ENCODE peak calls at places on chromosomes 5 and 9, in six cellular contexts. F is SK-N-SH, S is HepG2, T is H1, V is K562, Q is GM12892. G is an unnamed sample.

GRCh38 chr5:148152785-148153184 is 15.6 kb upstream of the SPINK14 start:
- DNase-seq in F (no peak), S (no peak), T (no peak), V (no peak), Q (no peak), G (no peak)

GRCh38 chr5:2205185-2205585 is 322.5 kb upstream of the IRX4 start:
- DNase-seq in F (no peak), S (no peak), T (no peak), V (no peak), Q (no peak), G (no peak)

GRCh38 chr9:76655970-76656369 is 108.3 kb upstream of the PCA3 start:
- DNase-seq in F (no peak), S (no peak), T (no peak), V (no peak), Q (no peak), G (no peak)

GRCh38 chr9:93533863-93534262 is 42.5 kb upstream of the PHF2 start:
- DNase-seq in F (no peak), S (no peak), T (no peak), V (no peak), Q (no peak), G (no peak)

GRCh38 chr9:16642421-16643109 is 227.9 kb downstream of the BNC2 start:
- DNase-seq in F (no peak), S (no peak), T (no peak), V (no peak), Q (no peak), G (no peak)

GRCh38 chr5:161549106-161549505 is 2.6 kb upstream of the GABRB2 start:
- DNase-seq in F (no peak), S (no peak), T (no peak), V (no peak), Q (no peak), G (no peak)

GRCh38 chr9:4365055-4365454 is 65.2 kb upstream of the GLIS3 start:
- DNase-seq in F (no peak), S (no peak), T (no peak), V (no peak), Q (no peak), G (no peak)

GRCh38 chr5:75756991-75757390 is 39.8 kb upstream of the POC5 start:
- DNase-seq in F (no peak), S (no peak), T (no peak), V (no peak), Q (no peak), G (no peak)

GRCh38 chr9:70043689-70044449 is at the start of gene MAMDC2:
- DNase-seq in F (peak; percentile 45), S (no peak), T (no peak), V (no peak), Q (no peak), G (no peak)

GRCh38 chr5:573206-573605 is 38.9 kb upstream of the CEP72 start:
- DNase-seq in F (no peak), S (no peak), T (no peak), V (no peak), Q (no peak), G (no peak)

GRCh38 chr5:9546973-9547947 is 1.4 kb upstream of the SEMA5A start:
- DNase-seq in F (no peak), S (no peak), T (no peak), V (no peak), Q (no peak), G (no peak)

GRCh38 chr5:31962321-31962720 is 211.8 kb downstream of the GOLPH3 start:
- DNase-seq in F (peak; percentile 18), S (no peak), T (no peak), V (no peak), Q (no peak), G (no peak)

GRCh38 chr9:135827866-135828580 is 79.3 kb downstream of the CAMSAP1 start:
- DNase-seq in F (no peak), S (no peak), T (no peak), V (no peak), Q (no peak), G (no peak)

GRCh38 chr9:132210472-132211145 is 48.8 kb downstream of the NTNG2 start:
- DNase-seq in F (no peak), S (no peak), T (no peak), V (no peak), Q (no peak), G (no peak)

GRCh38 chr5:180818275-180818674 is 15.7 kb upstream of the MGAT1 start:
- DNase-seq in F (no peak), S (no peak), T (no peak), V (no peak), Q (no peak), G (no peak)

GRCh38 chr5:119117237-119117636 is 46.4 kb downstream of the DMXL1 start:
- DNase-seq in F (no peak), S (no peak), T (no peak), V (no peak), Q (no peak), G (no peak)

GRCh38 chr5:14668247-14668646 is 3.7 kb downstream of the OTULIN start:
- DNase-seq in F (no peak), S (peak; percentile 18), T (no peak), V (no peak), Q (no peak), G (no peak)

GRCh38 chr5:149961186-149961685 is 678 bp downstream of the SLC26A2 start:
- DNase-seq in F (no peak), S (no peak), T (no peak), V (no peak), Q (no peak), G (no peak)

GRCh38 chr5:160240350-160240749 is 11.0 kb downstream of the FABP6 start:
- DNase-seq in F (no peak), S (no peak), T (no peak), V (no peak), Q (no peak), G (no peak)

GRCh38 chr5:16539169-16539666 is 73.6 kb upstream of the ZNF622 start:
- DNase-seq in F (no peak), S (peak; percentile 57), T (no peak), V (no peak), Q (no peak), G (no peak)

GRCh38 chr9:6584881-6585597 is 60.5 kb downstream of the GLDC start:
- DNase-seq in F (peak; percentile 30), S (peak; percentile 19), T (no peak), V (no peak), Q (no peak), G (no peak)

GRCh38 chr5:16859346-16859745 is 76.7 kb downstream of the MYO10 start:
- DNase-seq in F (no peak), S (no peak), T (no peak), V (no peak), Q (no peak), G (no peak)

GRCh38 chr5:74030371-74030770 is 404.4 kb downstream of the ARHGEF28 start:
- DNase-seq in F (no peak), S (no peak), T (no peak), V (no peak), Q (no peak), G (no peak)

GRCh38 chr9:135616621-135617537 is 22.5 kb downstream of the GLT6D1 start:
- DNase-seq in F (peak; percentile 23), S (no peak), T (no peak), V (no peak), Q (no peak), G (no peak)

GRCh38 chr9:134182554-134183219 is 18.3 kb upstream of the RNU6ATAC start:
- DNase-seq in F (no peak), S (no peak), T (no peak), V (no peak), Q (no peak), G (no peak)

GRCh38 chr5:181100121-181101015 is 30.6 kb downstream of the OR2V1 start:
- DNase-seq in F (peak; percentile 46), S (no peak), T (no peak), V (peak; percentile 37), Q (no peak), G (no peak)

GRCh38 chr9:113772121-113772885 is 103.8 kb upstream of the ZNF618 start:
- DNase-seq in F (no peak), S (no peak), T (no peak), V (no peak), Q (no peak), G (no peak)
- TF ChIP-seq TAF1 in F (no peak), S (no peak), T (no peak), V (no peak), Q (no peak), G (no peak)

GRCh38 chr5:179605026-179605833 is 18.2 kb downstream of the HNRNPH1 start:
- DNase-seq in F (no peak), S (no peak), T (no peak), V (no peak), Q (no peak), G (no peak)
- TF ChIP-seq TAF1 in F (no peak), S (no peak), T (no peak), V (no peak), Q (no peak), G (no peak)

GRCh38 chr9:33469891-33470290 is 3.8 kb downstream of the NOL6 start:
- DNase-seq in F (no peak), S (no peak), T (no peak), V (no peak), Q (no peak), G (no peak)

GRCh38 chr9:33473216-33473615 is 508 bp downstream of the NOL6 start:
- DNase-seq in F (peak; percentile 21), S (no peak), T (no peak), V (no peak), Q (no peak), G (no peak)

GRCh38 chr9:33471361-33471760 is 2.4 kb downstream of the NOL6 start:
- DNase-seq in F (no peak), S (no peak), T (no peak), V (no peak), Q (no peak), G (no peak)

GRCh38 chr9:33473643-33474352 is at the start of gene NOL6:
- DNase-seq in F (peak; percentile 96), S (peak; percentile 98), T (peak; percentile 96), V (peak; percentile 94), Q (peak; percentile 93), G (peak; percentile 88)

GRCh38 chr9:33472171-33472920 is 1.4 kb downstream of the NOL6 start:
- DNase-seq in F (no peak), S (no peak), T (no peak), V (no peak), Q (no peak), G (no peak)
- TF ChIP-seq TAF1 in F (no peak), S (no peak), T (no peak), V (no peak), Q (no peak), G (no peak)

GRCh38 chr5:143243103-143243502 is 160.4 kb downstream of the NR3C1 start:
- DNase-seq in F (no peak), S (no peak), T (no peak), V (no peak), Q (no peak), G (no peak)
- TF ChIP-seq TAF1 in F (no peak), S (no peak), T (no peak), V (no peak), Q (no peak), G (no peak)

DNA sequence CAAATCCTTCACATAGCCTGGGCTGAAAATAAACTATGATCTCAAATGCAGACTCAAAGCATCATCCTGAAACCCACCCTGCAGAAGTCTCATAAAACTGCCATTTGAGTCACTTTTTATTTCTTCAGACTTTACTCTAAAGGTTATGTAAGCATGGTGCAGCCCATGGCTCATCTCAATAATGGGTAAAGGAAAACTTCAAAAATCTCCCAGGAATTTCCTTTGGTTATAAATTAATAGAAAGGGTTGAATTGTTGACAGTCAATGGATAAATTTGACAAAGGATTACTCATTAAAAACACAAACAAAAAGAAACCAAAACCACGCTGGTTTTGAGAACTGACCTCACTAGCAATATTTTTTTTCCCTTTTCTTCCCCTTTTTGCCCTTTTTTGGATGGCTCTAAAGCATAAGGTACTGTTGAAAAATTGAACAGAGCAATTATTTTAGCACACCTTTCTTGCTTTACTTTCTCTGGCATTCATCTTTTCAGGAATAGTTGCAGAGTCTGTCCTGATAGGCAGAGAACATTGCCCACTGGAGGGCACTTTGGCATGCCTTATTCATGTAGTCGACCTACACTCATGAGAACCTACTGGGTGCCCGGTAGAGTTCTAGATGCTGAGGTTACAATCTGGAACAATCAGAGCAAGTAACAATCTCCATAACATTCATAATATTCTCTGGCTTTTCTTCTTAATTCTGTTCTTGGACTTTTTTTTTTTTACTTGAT is 191.4 kb downstream of the TMEM167A start:
- DNase-seq in F (no peak), S (no peak), T (no peak), V (no peak), Q (no peak), G (no peak)
- TF ChIP-seq TAF1 in F (no peak), S (no peak), T (no peak), V (no peak), Q (no peak), G (no peak)

G was measured in GM12891.